ENCODE peak calls at places on chromosomes 6 and 20, in seven cellular contexts. U, D, E, N, I, F and Y are unnamed samples.

GRCh38 chr6:57029213-57029612 is 17.3 kb upstream of the KIAA1586 start:
- DNase-seq in I (no peak), E (no peak), F (no peak), U (peak; percentile 15), N (no peak), D (no peak), Y (no peak)

GRCh38 chr6:161044335-161044734 is 52.8 kb downstream of the MAP3K4 start:
- DNase-seq in I (no peak), F (no peak), U (no peak), D (no peak), E (no peak), N (no peak), Y (no peak)

GRCh38 chr20:17562804-17563305 is 7.0 kb upstream of the DSTN start:
- DNase-seq in I (no peak), F (no peak), U (no peak), N (no peak), D (no peak), E (no peak), Y (no peak)

GRCh38 chr20:53829086-53829703 is 235.6 kb upstream of the ZNF217 start:
- DNase-seq in I (no peak), E (no peak), F (no peak), N (no peak), U (peak; percentile 34), D (no peak), Y (no peak)

GRCh38 chr6:156776470-156776840 is 723 bp upstream of the ARID1B start:
- DNase-seq in N (peak; percentile 37), F (peak; percentile 52), I (no peak), E (no peak), U (no peak), D (peak; percentile 29), Y (no peak)

GRCh38 chr6:40049128-40049527 is 114.9 kb upstream of the MOCS1 start:
- DNase-seq in D (no peak), E (no peak), I (no peak), F (no peak), N (no peak), U (no peak), Y (no peak)

GRCh38 chr6:66900081-66900770 is 1193.2 kb upstream of the EYS start:
- DNase-seq in E (no peak), U (no peak), I (no peak), F (no peak), N (no peak), D (no peak), Y (no peak)

GRCh38 chr20:20637998-20638397 is 74.4 kb downstream of the RALGAPA2 start:
- DNase-seq in U (no peak), I (no peak), E (no peak), F (no peak), N (no peak), D (no peak), Y (no peak)

GRCh38 chr6:109672204-109672603 is 18.8 kb downstream of the AK9 start:
- DNase-seq in N (no peak), I (no peak), D (no peak), E (no peak), U (no peak), F (no peak), Y (no peak)

GRCh38 chr6:2119275-2119674 is 126.1 kb downstream of the GMDS start:
- DNase-seq in E (no peak), D (no peak), N (no peak), F (no peak), U (no peak), I (no peak), Y (no peak)

GRCh38 chr6:112469306-112469705 is 122.2 kb downstream of the RFPL4B start:
- DNase-seq in D (no peak), I (no peak), E (no peak), N (no peak), U (no peak), F (no peak), Y (no peak)

GRCh38 chr6:17098007-17098406 is 3.8 kb upstream of the STMND1 start:
- DNase-seq in D (no peak), F (peak; percentile 58), I (no peak), N (no peak), U (no peak), E (no peak), Y (no peak)

GRCh38 chr6:90458353-90459224 is 128.3 kb downstream of the MAP3K7 start:
- DNase-seq in F (no peak), I (no peak), D (no peak), E (no peak), U (no peak), N (peak; percentile 89), Y (no peak)

GRCh38 chr6:131004387-131004755 is 58.7 kb downstream of the EPB41L2 start:
- DNase-seq in E (no peak), I (no peak), N (no peak), D (no peak), F (no peak), U (no peak), Y (no peak)

GRCh38 chr6:157240059-157240959 is 83.0 kb downstream of the TMEM242 start:
- DNase-seq in F (peak; percentile 80), U (peak; percentile 29), N (no peak), E (no peak), I (peak; percentile 13), D (peak; percentile 83), Y (peak; percentile 93)

GRCh38 chr6:38354905-38355304 is 284.8 kb downstream of the BTBD9 start:
- DNase-seq in D (no peak), F (no peak), U (no peak), N (no peak), I (no peak), E (no peak), Y (no peak)

GRCh38 chr20:53247460-53248103 is 275.4 kb downstream of the TSHZ2 start:
- DNase-seq in D (no peak), U (no peak), F (no peak), N (no peak), E (no peak), I (no peak), Y (no peak)

GRCh38 chr20:52601295-52601971 is 370.7 kb upstream of the TSHZ2 start:
- DNase-seq in F (peak; percentile 13), I (no peak), N (no peak), E (no peak), U (no peak), D (no peak), Y (no peak)

GRCh38 chr20:2865630-2866029 is 7.7 kb upstream of the PTPRA start:
- DNase-seq in E (no peak), I (peak; percentile 14), U (no peak), N (peak; percentile 38), F (no peak), D (no peak), Y (no peak)

GRCh38 chr6:118325220-118325860 is 222.8 kb upstream of the PLN start:
- DNase-seq in F (no peak), N (no peak), U (peak; percentile 15), I (no peak), D (no peak), E (no peak), Y (peak; percentile 85)

GRCh38 chr20:60057123-60057865 is 99.1 kb downstream of the CDH26 start:
- DNase-seq in U (peak; percentile 67), E (peak; percentile 17), N (peak; percentile 65), I (peak; percentile 65), F (peak; percentile 83), D (peak; percentile 93), Y (peak; percentile 76)

GRCh38 chr20:40205971-40206370 is 483.1 kb downstream of the MAFB start:
- DNase-seq in I (no peak), D (no peak), E (no peak), N (no peak), U (no peak), F (no peak), Y (no peak)

GRCh38 chr20:33267691-33268090 is 15.3 kb upstream of the BPIFB1 start:
- DNase-seq in D (no peak), F (no peak), E (no peak), I (no peak), U (no peak), N (no peak), Y (peak; percentile 5)

GRCh38 chr6:6699741-6700367 is 111.3 kb downstream of the LY86 start:
- DNase-seq in D (peak; percentile 95), E (no peak), U (peak; percentile 81), F (peak; percentile 87), I (peak; percentile 42), N (no peak), Y (peak; percentile 85)

GRCh38 chr20:4875578-4876067 is 125.7 kb downstream of the SLC23A2 start:
- DNase-seq in E (no peak), I (no peak), D (peak; percentile 69), N (no peak), U (no peak), F (peak; percentile 99), Y (no peak)

GRCh38 chr6:11744753-11745152 is 33.9 kb downstream of the ADTRP start:
- DNase-seq in E (no peak), F (peak; percentile 32), N (no peak), I (no peak), U (no peak), D (no peak), Y (no peak)

GRCh38 chr6:2970753-2971419 is 481 bp downstream of the SERPINB6 start:
- DNase-seq in E (no peak), U (peak; percentile 58), N (peak; percentile 52), D (no peak), F (peak; percentile 27), I (peak; percentile 82), Y (peak; percentile 91)

GRCh38 chr6:170035896-170036295 is 255.0 kb downstream of the DLL1 start:
- DNase-seq in N (no peak), I (no peak), F (no peak), E (no peak), D (no peak), U (no peak), Y (peak; percentile 35)

GRCh38 chr6:3033652-3034051 is 34.0 kb downstream of the NQO2 start:
- DNase-seq in F (no peak), E (no peak), U (no peak), N (no peak), I (no peak), D (no peak), Y (no peak)

GRCh38 chr20:20956586-20956985 is 149.6 kb downstream of the LINC00237 start:
- DNase-seq in D (no peak), F (no peak), I (peak; percentile 50), N (no peak), E (peak; percentile 59), U (no peak), Y (no peak)

GRCh38 chr6:88856566-88856965 is 106.9 kb downstream of the RNGTT start:
- DNase-seq in D (no peak), E (no peak), F (no peak), U (no peak), N (no peak), I (no peak), Y (no peak)

GRCh38 chr20:33437141-33437911 is 6.2 kb downstream of the SNTA1 start:
- DNase-seq in I (peak; percentile 67), U (no peak), N (no peak), E (peak; percentile 73), D (no peak), F (no peak), Y (peak; percentile 76)

GRCh38 chr6:86030875-86031274 is 388.2 kb upstream of the SYNCRIP start:
- DNase-seq in E (no peak), N (no peak), U (no peak), I (no peak), D (no peak), F (no peak), Y (no peak)